ENCODE peak calls at places on chromosomes 2 and 18, in five cellular contexts. L, I, G, B and S are unnamed samples.

GRCh38 chr18:35495821-35496368 is 1.9 kb downstream of the INO80C start:
- DNase-seq in L (no peak), I (no peak), G (no peak), B (no peak), S (no peak)

GRCh38 chr2:238523158-238524110 is 96.7 kb downstream of the ASB1 start:
- DNase-seq in L (no peak), I (no peak), G (no peak), B (no peak), S (no peak)

GRCh38 chr2:112627060-112628040 is 18.4 kb upstream of the SLC20A1 start:
- DNase-seq in L (no peak), I (no peak), G (peak), B (peak), S (peak)

GRCh38 chr18:56702946-56703345 is 51.8 kb downstream of the WDR7 start:
- DNase-seq in L (no peak), I (no peak), G (peak), B (peak), S (peak)

GRCh38 chr2:145273840-145274239 is 753.9 kb upstream of the ZEB2 start:
- DNase-seq in L (no peak), I (no peak), G (peak), B (no peak), S (peak)

GRCh38 chr2:39568561-39569006 is 97.1 kb upstream of the TMEM178A start:
- DNase-seq in L (no peak), I (no peak), G (peak), B (no peak), S (peak)

GRCh38 chr2:158405341-158405740 is 51.2 kb downstream of the CCDC148 start:
- DNase-seq in L (no peak), I (no peak), G (no peak), B (no peak), S (no peak)

GRCh38 chr2:27072950-27073349 is 1.5 kb upstream of the OST4 start:
- DNase-seq in L (no peak), I (no peak), G (no peak), B (no peak), S (no peak)

GRCh38 chr2:8438476-8438875 is 243.4 kb upstream of the ID2 start:
- DNase-seq in L (no peak), I (no peak), G (no peak), B (no peak), S (no peak)

GRCh38 chr2:82476094-82476493 is 1983.0 kb downstream of the SUCLG1 start:
- DNase-seq in L (no peak), I (no peak), G (no peak), B (no peak), S (no peak)

GRCh38 chr2:160916300-160916699 is 243.9 kb upstream of the TANK start:
- DNase-seq in L (no peak), I (no peak), G (no peak), B (no peak), S (peak)

GRCh38 chr2:39119732-39120520 is 925 bp downstream of the SOS1 start:
- DNase-seq in L (peak), I (no peak), G (peak), B (peak), S (peak)

GRCh38 chr2:127615511-127616166 is 30.3 kb upstream of the GPR17 start:
- DNase-seq in L (no peak), I (no peak), G (peak), B (no peak), S (no peak)

GRCh38 chr2:207487650-207488315 is 42.0 kb upstream of the CREB1 start:
- DNase-seq in L (no peak), I (no peak), G (peak), B (no peak), S (peak)

GRCh38 chr2:201699384-201699783 is 940 bp upstream of the MPP4 start:
- DNase-seq in L (no peak), I (no peak), G (no peak), B (no peak), S (no peak)

GRCh38 chr18:13276530-13277520 is 58.3 kb downstream of the LDLRAD4 start:
- DNase-seq in L (no peak), I (no peak), G (no peak), B (no peak), S (no peak)

GRCh38 chr2:99635710-99636431 is 146.1 kb upstream of the REV1 start:
- DNase-seq in L (no peak), I (no peak), G (no peak), B (no peak), S (no peak)

GRCh38 chr2:112803691-112804521 is 19.6 kb upstream of the IL1A start:
- DNase-seq in L (no peak), I (no peak), G (peak), B (no peak), S (peak)

GRCh38 chr2:150062416-150062815 is 425.1 kb downstream of the RND3 start:
- DNase-seq in L (no peak), I (no peak), G (no peak), B (no peak), S (no peak)

GRCh38 chr2:176178271-176178806 is 10.1 kb upstream of the HOXD1 start:
- DNase-seq in L (no peak), I (no peak), G (peak), B (no peak), S (peak)

GRCh38 chr18:3747176-3747973 is 297.4 kb downstream of the TGIF1 start:
- DNase-seq in L (no peak), I (no peak), G (no peak), B (no peak), S (peak)

GRCh38 chr2:216989335-216990129 is 129.7 kb upstream of the TNP1 start:
- DNase-seq in L (no peak), I (no peak), G (no peak), B (no peak), S (no peak)

GRCh38 chr2:197200657-197201056 is 109.9 kb downstream of the ANKRD44 start:
- DNase-seq in L (no peak), I (no peak), G (no peak), B (no peak), S (no peak)

GRCh38 chr2:229408356-229408755 is 137.3 kb upstream of the PID1 start:
- DNase-seq in L (no peak), I (no peak), G (peak), B (peak), S (peak)

GRCh38 chr18:55699233-55699765 is 111.3 kb upstream of the TCF4 start:
- DNase-seq in L (no peak), I (no peak), G (peak), B (no peak), S (no peak)

GRCh38 chr2:204950695-204951094 is 405.4 kb downstream of the PARD3B start:
- DNase-seq in L (no peak), I (no peak), G (peak), B (no peak), S (peak)

GRCh38 chr2:120203341-120204021 is 19.7 kb downstream of the TMEM185B start:
- DNase-seq in L (no peak), I (no peak), G (no peak), B (no peak), S (no peak)

GRCh38 chr18:48847807-48848486 is 102.8 kb downstream of the SMAD7 start:
- DNase-seq in L (no peak), I (no peak), G (no peak), B (no peak), S (no peak)

GRCh38 chr2:75528221-75528977 is 32.3 kb downstream of the EVA1A start:
- DNase-seq in L (no peak), I (no peak), G (peak), B (peak), S (peak)

GRCh38 chr2:235263205-235264120 is 230.4 kb upstream of the AGAP1 start:
- DNase-seq in L (no peak), I (peak), G (peak), B (peak), S (peak)

GRCh38 chr18:63741769-63742168 is 33.4 kb upstream of the SERPINB7 start:
- DNase-seq in L (no peak), I (no peak), G (peak), B (no peak), S (peak)

GRCh38 chr2:1140389-1141003 is 189.8 kb downstream of the SNTG2 start:
- DNase-seq in L (no peak), I (no peak), G (no peak), B (peak), S (peak)